ENCODE peak calls at places on chromosome 7, in four cellular contexts. M is A549, I is coronary artery, P is hepatocyte. F is an unnamed sample.

GRCh38 chr7:45122975-45123860 is 11.7 kb upstream of the TBRG4 start:
- DNase-seq in M (no peak), I (no peak), P (no peak), F (no peak)

GRCh38 chr7:40763319-40764287 is 628.8 kb downstream of the SUGCT start:
- DNase-seq in M (no peak), I (no peak), P (no peak), F (peak)

GRCh38 chr7:10412426-10413019 is 561.1 kb upstream of the PHF14 start:
- DNase-seq in M (peak), I (no peak), P (peak), F (peak)

GRCh38 chr7:85095357-85095756 is 91.5 kb downstream of the SEMA3D start:
- DNase-seq in M (no peak), I (no peak), P (no peak), F (no peak)

GRCh38 chr7:111113263-111114017 is 22.5 kb downstream of the LRRN3 start:
- DNase-seq in M (peak), I (no peak), P (no peak), F (no peak)

GRCh38 chr7:27564881-27565482 is 97.7 kb downstream of the HIBADH start:
- DNase-seq in M (no peak), I (no peak), P (no peak), F (no peak)

GRCh38 chr7:116322541-116322940 is 112.2 kb downstream of the TES start:
- DNase-seq in M (no peak), I (no peak), P (no peak), F (no peak)

GRCh38 chr7:55534262-55534915 is 37.9 kb downstream of the VOPP1 start:
- DNase-seq in M (no peak), I (no peak), P (no peak), F (no peak)

GRCh38 chr7:89776980-89777379 is 377.3 kb upstream of the STEAP1 start:
- DNase-seq in M (no peak), I (no peak), P (no peak), F (no peak)
- H3K27ac ChIP-seq in M (no peak), I (no peak), P (no peak), F (no peak)

GRCh38 chr7:100540073-100540723 is 1.2 kb downstream of the AGFG2 start:
- DNase-seq in M (peak), I (no peak), P (peak), F (peak)

GRCh38 chr7:100538348-100538653 is 702 bp upstream of the AGFG2 start:
- DNase-seq in M (no peak), I (no peak), P (no peak), F (no peak)

GRCh38 chr7:100538654-100539435 is at the start of gene AGFG2:
- DNase-seq in M (peak), I (peak), P (peak), F (peak)

GRCh38 chr7:100543586-100543985 is 4.6 kb downstream of the AGFG2 start:
- DNase-seq in M (no peak), I (no peak), P (no peak), F (no peak)

GRCh38 chr7:100539436-100540006 is 518 bp downstream of the AGFG2 start:
- DNase-seq in M (no peak), I (no peak), P (no peak), F (no peak)
- H3K27ac ChIP-seq in M (peak), I (peak), P (peak), F (peak)

GRCh38 chr7:155665957-155666287 is 21.5 kb downstream of the RBM33 start:
- DNase-seq in M (peak), I (no peak), P (peak), F (no peak)
- H3K27ac ChIP-seq in M (peak), I (no peak), P (peak), F (no peak)

GRCh38 chr7:74606101-74606908 is 51.2 kb upstream of the GTF2I start:
- DNase-seq in M (no peak), I (no peak), P (peak), F (peak)
- H3K27ac ChIP-seq in M (peak), I (peak), P (peak), F (peak)

GRCh38 chr7:18497082-18497481 is 1.5 kb downstream of the HDAC9 start:
- DNase-seq in M (no peak), I (no peak), P (no peak), F (no peak)
- H3K27ac ChIP-seq in M (no peak), I (peak), P (no peak), F (no peak)

GRCh38 chr7:50793115-50793946 is 10.6 kb upstream of the GRB10 start:
- DNase-seq in M (peak), I (peak), P (peak), F (peak)

GRCh38 chr7:50792342-50793114 is 9.8 kb upstream of the GRB10 start:
- DNase-seq in M (peak), I (no peak), P (peak), F (no peak)

GRCh38 chr7:50793947-50794570 is 11.4 kb upstream of the GRB10 start:
- DNase-seq in M (no peak), I (no peak), P (no peak), F (peak)

GRCh38 chr7:50791921-50792341 is 9.2 kb upstream of the GRB10 start:
- DNase-seq in M (peak), I (no peak), P (peak), F (no peak)

GRCh38 chr7:50791363-50791762 is 8.7 kb upstream of the GRB10 start:
- DNase-seq in M (no peak), I (no peak), P (no peak), F (no peak)
- H3K27ac ChIP-seq in M (peak), I (peak), P (peak), F (no peak)

GRCh38 chr7:22725585-22725984 is 1.4 kb upstream of the IL6 start:
- DNase-seq in M (peak), I (no peak), P (no peak), F (no peak)
- H3K27ac ChIP-seq in M (peak), I (no peak), P (no peak), F (no peak)

GRCh38 chr7:24979470-24979862 is 512 bp downstream of the OSBPL3 start:
- DNase-seq in M (peak), I (no peak), P (peak), F (peak)
- H3K27ac ChIP-seq in M (peak), I (peak), P (peak), F (peak)